ENCODE peak calls at places on chromosome 17, in seven cellular contexts. I is hepatocyte, P is heart left ventricle, T is gastrocnemius medialis, H is OCI-LY7, X is mucosa of descending colon, R is fibroblast of lung. E is an unnamed sample. For H3K4me1, the result is how much of the 10 kb centered on the place peaks cover.

GRCh38 chr17:36182176-36183000 is 6.0 kb upstream of the TBC1D3B start:
- DNase-seq in T (no peak), R (peak), I (peak), H (no peak), X (peak), P (no peak), E (peak)

GRCh38 chr17:77451894-77452852 is 311.4 kb downstream of the SEC14L1 start:
- DNase-seq in R (peak), I (peak), X (peak), H (peak), P (peak), T (no peak), E (peak)

GRCh38 chr17:68089881-68090280 is 54.3 kb downstream of the KPNA2 start:
- DNase-seq in H (no peak), X (peak), T (no peak), P (peak), I (peak), R (peak), E (no peak)

GRCh38 chr17:2655526-2655925 is 56.0 kb downstream of the CLUH start:
- DNase-seq in T (no peak), X (no peak), I (no peak), P (no peak), R (no peak), H (no peak), E (no peak)

GRCh38 chr17:54662978-54663876 is 237.4 kb upstream of the TOM1L1 start:
- DNase-seq in I (peak), X (no peak), R (no peak), H (no peak), T (no peak), P (no peak), E (no peak)

GRCh38 chr17:34706029-34706428 is 126.6 kb downstream of the TMEM132E start:
- DNase-seq in R (peak), T (no peak), X (peak), P (no peak), H (peak), I (peak), E (peak)

GRCh38 chr17:59762022-59762825 is 54.8 kb downstream of the VMP1 start:
- DNase-seq in H (no peak), X (no peak), T (no peak), R (peak), P (no peak), I (no peak), E (peak)

GRCh38 chr17:33192961-33193911 is 99.9 kb downstream of the ASIC2 start:
- DNase-seq in X (no peak), R (peak), T (no peak), I (no peak), P (no peak), H (no peak), E (no peak)

GRCh38 chr17:45808845-45809244 is 24.7 kb downstream of the CRHR1 start:
- DNase-seq in R (no peak), I (no peak), P (no peak), H (no peak), T (no peak), X (no peak), E (no peak)

GRCh38 chr17:65749479-65749878 is 188.0 kb upstream of the AXIN2 start:
- DNase-seq in P (no peak), R (peak), T (no peak), I (no peak), X (no peak), H (no peak), E (peak)

GRCh38 chr17:39813631-39814030 is 50.5 kb downstream of the IKZF3 start:
- DNase-seq in T (no peak), X (peak), H (no peak), I (no peak), R (no peak), P (no peak), E (no peak)

GRCh38 chr17:64295146-64295545 is 32.1 kb upstream of the TEX2 start:
- DNase-seq in T (no peak), X (no peak), P (no peak), I (no peak), R (no peak), H (no peak), E (no peak)

GRCh38 chr17:77032929-77033328 is 107.8 kb upstream of the SEC14L1 start:
- DNase-seq in R (no peak), I (no peak), P (no peak), H (no peak), T (no peak), X (no peak), E (no peak)

GRCh38 chr17:21371511-21372081 is 4.6 kb upstream of the KCNJ12 start:
- DNase-seq in P (no peak), R (no peak), H (no peak), X (no peak), I (no peak), T (no peak), E (no peak)

GRCh38 chr17:50564916-50565315 is 4.4 kb downstream of the CACNA1G start:
- DNase-seq in R (peak), T (no peak), I (peak), H (no peak), P (no peak), X (peak), E (peak)

GRCh38 chr17:74373838-74374606 is 6.7 kb downstream of the GPR142 start:
- DNase-seq in X (peak), R (no peak), H (no peak), T (no peak), P (peak), I (peak), E (no peak)

GRCh38 chr17:17354560-17355357 is 51.6 kb downstream of the NT5M start:
- DNase-seq in H (peak), T (peak), R (peak), P (peak), X (peak), I (peak), E (peak)

GRCh38 chr17:81406117-81406953 is 11.1 kb downstream of the BAHCC1 start:
- DNase-seq in P (no peak), T (no peak), X (peak), R (no peak), H (no peak), I (no peak), E (no peak)

GRCh38 chr17:32514587-32514986 is 27.8 kb downstream of the CDK5R1 start:
- DNase-seq in R (no peak), H (no peak), X (no peak), I (no peak), P (no peak), T (no peak), E (no peak)

GRCh38 chr17:7219434-7219811 is 213 bp downstream of the DLG4 start:
- DNase-seq in T (no peak), I (no peak), H (no peak), X (no peak), R (no peak), P (no peak), E (no peak)

GRCh38 chr17:41918392-41919164 is at the start of gene ACLY:
- DNase-seq in R (peak), H (peak), I (peak), X (peak), T (peak), P (peak), E (peak)

GRCh38 chr17:21388066-21388465 is 11.9 kb downstream of the KCNJ12 start:
- DNase-seq in X (no peak), R (no peak), I (no peak), P (peak), T (no peak), H (no peak), E (no peak)

GRCh38 chr17:1107777-1108559 is 71.8 kb downstream of the ABR start:
- DNase-seq in I (no peak), T (no peak), X (peak), H (no peak), R (no peak), P (peak), E (no peak)

GRCh38 chr17:20243524-20243923 is 223.8 kb downstream of the LGALS9B start:
- DNase-seq in X (no peak), R (peak), T (no peak), I (no peak), P (no peak), H (no peak), E (no peak)

GRCh38 chr17:59451706-59452105 is 113.7 kb upstream of the DHX40 start:
- DNase-seq in P (no peak), X (no peak), T (no peak), I (peak), H (no peak), R (peak), E (peak)

GRCh38 chr17:40564883-40565744 is at the start of gene CCR7:
- DNase-seq in H (peak), T (no peak), R (no peak), X (no peak), P (no peak), I (no peak), E (no peak)

GRCh38 chr17:74362811-74363498 is 1.3 kb upstream of the BTBD17 start:
- DNase-seq in I (no peak), T (no peak), R (no peak), P (no peak), H (no peak), X (no peak), E (no peak)

GRCh38 chr17:31550389-31551056 is 159.0 kb downstream of the RAB11FIP4 start:
- DNase-seq in P (no peak), X (no peak), H (no peak), R (peak), T (no peak), I (peak), E (no peak)

GRCh38 chr17:38354466-38354865 is 2.8 kb downstream of the SOCS7 start:
- DNase-seq in R (no peak), X (no peak), I (no peak), P (no peak), H (no peak), T (no peak), E (no peak)
- H3K4me3 ChIP-seq in R (no peak), X (no peak), I (no peak), P (peak), H (peak), T (no peak), E (peak)

GRCh38 chr17:3885271-3885670 is 7.6 kb downstream of the CAMKK1 start:
- DNase-seq in X (no peak), P (no peak), R (peak), H (no peak), T (no peak), I (no peak), E (no peak)
- H3K4me1 ChIP-seq in X (under half), P (under half), R (under half), H (under half), T (under half), I (under half), E (under half)

DNA sequence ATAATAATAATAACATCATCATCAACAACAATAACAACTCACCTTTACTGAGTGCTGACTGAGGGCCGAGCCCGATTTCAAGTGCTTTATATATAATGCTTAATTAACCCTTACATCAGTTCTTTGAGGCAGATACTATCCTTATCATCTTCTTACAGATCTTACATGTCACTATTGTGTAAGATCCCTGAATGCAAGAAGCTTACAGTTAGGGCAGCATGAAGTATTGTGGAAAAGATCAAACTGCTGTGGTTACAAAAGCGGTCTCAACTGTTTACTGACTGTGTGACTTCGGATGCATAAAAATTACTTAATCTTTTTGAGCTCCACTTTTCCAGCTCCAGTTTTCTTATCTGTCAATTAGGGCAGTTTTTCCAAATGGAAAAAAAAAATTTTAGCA is 3.3 kb downstream of the VAT1 start:
- DNase-seq in X (no peak), R (no peak), T (no peak), H (no peak), P (no peak), I (no peak), E (no peak)
- H3K4me3 ChIP-seq in X (no peak), R (no peak), T (no peak), H (no peak), P (no peak), I (no peak), E (peak)

GRCh38 chr17:57983446-57983845 is 4.6 kb downstream of the VEZF1 start:
- DNase-seq in P (no peak), X (no peak), I (no peak), H (no peak), R (no peak), T (no peak), E (no peak)

GRCh38 chr17:57982452-57983170 is 5.4 kb downstream of the VEZF1 start:
- DNase-seq in X (no peak), T (no peak), P (no peak), H (no peak), I (no peak), R (no peak), E (no peak)

GRCh38 chr17:57984936-57985674 is 2.9 kb downstream of the VEZF1 start:
- DNase-seq in I (no peak), R (peak), T (no peak), H (no peak), P (no peak), X (no peak), E (peak)

GRCh38 chr17:57985675-57985974 is 2.4 kb downstream of the VEZF1 start:
- DNase-seq in I (no peak), X (no peak), P (no peak), H (no peak), T (no peak), R (peak), E (peak)

DNA sequence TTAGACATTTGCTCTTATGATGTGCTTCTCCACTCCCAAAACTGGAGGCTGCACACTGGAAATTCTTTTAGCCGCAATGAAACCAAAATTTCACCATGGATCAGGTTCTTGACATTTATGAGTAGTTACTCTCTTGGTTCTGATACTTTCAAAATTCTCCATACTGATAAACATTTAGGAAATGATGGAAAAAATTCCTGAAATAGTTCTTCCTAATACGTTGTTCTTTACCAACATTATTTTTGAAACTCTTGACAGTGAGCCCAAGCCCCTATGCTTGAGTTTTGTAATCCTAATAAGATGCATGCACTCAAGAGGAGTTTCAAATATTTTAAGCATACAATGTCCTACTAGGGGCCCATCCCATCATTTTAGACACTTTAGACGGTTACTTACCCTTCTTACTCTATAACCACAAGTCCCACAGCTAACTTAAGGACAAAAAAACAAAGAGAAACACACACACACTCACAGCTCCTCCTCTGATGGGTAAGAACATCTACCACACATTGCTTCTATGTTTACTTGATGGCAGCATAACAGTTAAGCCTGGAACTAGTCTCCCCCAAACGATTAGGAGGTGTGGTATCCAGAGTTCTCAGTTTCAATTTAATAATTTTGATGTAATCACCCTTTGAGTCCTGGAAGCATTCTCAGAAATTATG is 3.7 kb downstream of the VEZF1 start:
- DNase-seq in T (no peak), R (peak), H (no peak), P (no peak), X (no peak), I (no peak), E (peak)
- H3K4me1 ChIP-seq in T (half or more), R (under half), H (under half), P (half or more), X (under half), I (half or more), E (half or more)

GRCh38 chr17:37592291-37592690 is 16.9 kb downstream of the SYNRG start:
- DNase-seq in P (no peak), T (no peak), R (no peak), I (no peak), H (no peak), X (no peak), E (no peak)

GRCh38 chr17:37598145-37598544 is 11.1 kb downstream of the SYNRG start:
- DNase-seq in X (no peak), H (no peak), T (no peak), P (no peak), R (no peak), I (no peak), E (no peak)
- H3K4me3 ChIP-seq in X (no peak), H (no peak), T (no peak), P (no peak), R (no peak), I (no peak), E (no peak)

GRCh38 chr17:82864721-82865240 is 25.0 kb upstream of the ZNF750 start:
- DNase-seq in T (no peak), R (no peak), X (no peak), H (peak), I (no peak), P (no peak), E (no peak)
- H3K4me1 ChIP-seq in T (under half), R (under half), X (under half), H (half or more), I (under half), P (under half), E (under half)

GRCh38 chr17:79792371-79792871 is 4.5 kb downstream of the CBX8 start:
- DNase-seq in T (no peak), H (no peak), I (no peak), P (no peak), R (no peak), X (no peak), E (no peak)

GRCh38 chr17:79795795-79796569 is 895 bp downstream of the CBX8 start:
- DNase-seq in T (no peak), R (no peak), X (no peak), H (peak), P (no peak), I (no peak), E (no peak)

GRCh38 chr17:79792984-79793923 is 3.6 kb downstream of the CBX8 start:
- DNase-seq in X (no peak), R (peak), I (peak), T (no peak), H (no peak), P (no peak), E (peak)

GRCh38 chr17:79794659-79795511 is 2.0 kb downstream of the CBX8 start:
- DNase-seq in R (no peak), I (no peak), X (no peak), T (no peak), H (no peak), P (no peak), E (no peak)

GRCh38 chr17:79793924-79794304 is 3.0 kb downstream of the CBX8 start:
- DNase-seq in H (no peak), R (peak), I (peak), P (no peak), X (no peak), T (no peak), E (peak)
- H3K4me3 ChIP-seq in H (no peak), R (no peak), I (no peak), P (no peak), X (no peak), T (no peak), E (peak)